ENCODE peak calls at places on chromosome 9, in ten cellular contexts. One of them, this sample, is unnamed.

GRCh38 chr9:135951889-135952663 is 9.1 kb downstream of the UBAC1 start:
- DNase-seq in foreskin fibroblast: peak
- DNase-seq in progenitor cell of endocrine pancreas: no peak
- DNase-seq in stimulated activated CD8-positive, alpha-beta memory T cell treated with anti-CD3 and anti-CD28 coated beads, Interleukin-2, amount 100 ng/mL, for 48 hours: no peak
- DNase-seq in stimulated activated CD4-positive, alpha-beta T cell treated with anti-CD3 and anti-CD28 coated beads, Interleukin-2, amount 100 ng/mL, for 48 hours: no peak
- DNase-seq in H7: no peak
- DNase-seq in activated naive CD4-positive, alpha-beta T cell: no peak
- DNase-seq in nephron progenitor cell: peak
- DNase-seq in fibroblast of pulmonary artery: no peak
- DNase-seq in GM19239: no peak
- DNase-seq in this sample: no peak

GRCh38 chr9:137027369-137028012 is 546 bp downstream of the ABCA2 start:
- DNase-seq in stimulated activated CD8-positive, alpha-beta memory T cell treated with anti-CD3 and anti-CD28 coated beads, Interleukin-2, amount 100 ng/mL, for 48 hours: no peak
- DNase-seq in progenitor cell of endocrine pancreas: no peak
- DNase-seq in foreskin fibroblast: no peak
- DNase-seq in activated naive CD4-positive, alpha-beta T cell: no peak
- DNase-seq in fibroblast of pulmonary artery: no peak
- DNase-seq in stimulated activated CD4-positive, alpha-beta T cell treated with anti-CD3 and anti-CD28 coated beads, Interleukin-2, amount 100 ng/mL, for 48 hours: no peak
- DNase-seq in H7: peak
- DNase-seq in GM19239: no peak
- DNase-seq in nephron progenitor cell: peak
- DNase-seq in this sample: peak

GRCh38 chr9:112971415-112971814 is 40.6 kb downstream of the ZNF883 start:
- DNase-seq in activated naive CD4-positive, alpha-beta T cell: no peak
- DNase-seq in H7: peak
- DNase-seq in stimulated activated CD8-positive, alpha-beta memory T cell treated with anti-CD3 and anti-CD28 coated beads, Interleukin-2, amount 100 ng/mL, for 48 hours: no peak
- DNase-seq in progenitor cell of endocrine pancreas: no peak
- DNase-seq in foreskin fibroblast: no peak
- DNase-seq in nephron progenitor cell: peak
- DNase-seq in GM19239: no peak
- DNase-seq in fibroblast of pulmonary artery: peak
- DNase-seq in stimulated activated CD4-positive, alpha-beta T cell treated with anti-CD3 and anti-CD28 coated beads, Interleukin-2, amount 100 ng/mL, for 48 hours: no peak
- DNase-seq in this sample: peak

GRCh38 chr9:83698976-83699585 is 8.7 kb downstream of the UBQLN1 start:
- DNase-seq in fibroblast of pulmonary artery: no peak
- DNase-seq in activated naive CD4-positive, alpha-beta T cell: no peak
- DNase-seq in GM19239: no peak
- DNase-seq in progenitor cell of endocrine pancreas: no peak
- DNase-seq in H7: no peak
- DNase-seq in nephron progenitor cell: no peak
- DNase-seq in foreskin fibroblast: no peak
- DNase-seq in stimulated activated CD8-positive, alpha-beta memory T cell treated with anti-CD3 and anti-CD28 coated beads, Interleukin-2, amount 100 ng/mL, for 48 hours: no peak
- DNase-seq in stimulated activated CD4-positive, alpha-beta T cell treated with anti-CD3 and anti-CD28 coated beads, Interleukin-2, amount 100 ng/mL, for 48 hours: no peak
- DNase-seq in this sample: no peak

GRCh38 chr9:115002371-115003120 is 72.2 kb upstream of the TNFSF8 start:
- DNase-seq in foreskin fibroblast: no peak
- DNase-seq in nephron progenitor cell: no peak
- DNase-seq in stimulated activated CD4-positive, alpha-beta T cell treated with anti-CD3 and anti-CD28 coated beads, Interleukin-2, amount 100 ng/mL, for 48 hours: no peak
- DNase-seq in fibroblast of pulmonary artery: no peak
- DNase-seq in GM19239: no peak
- DNase-seq in H7: no peak
- DNase-seq in progenitor cell of endocrine pancreas: no peak
- DNase-seq in stimulated activated CD8-positive, alpha-beta memory T cell treated with anti-CD3 and anti-CD28 coated beads, Interleukin-2, amount 100 ng/mL, for 48 hours: no peak
- DNase-seq in activated naive CD4-positive, alpha-beta T cell: no peak
- DNase-seq in this sample: no peak

GRCh38 chr9:115276621-115277020 is 158.7 kb upstream of the TNC start:
- DNase-seq in foreskin fibroblast: no peak
- DNase-seq in progenitor cell of endocrine pancreas: no peak
- DNase-seq in activated naive CD4-positive, alpha-beta T cell: no peak
- DNase-seq in H7: no peak
- DNase-seq in fibroblast of pulmonary artery: no peak
- DNase-seq in stimulated activated CD8-positive, alpha-beta memory T cell treated with anti-CD3 and anti-CD28 coated beads, Interleukin-2, amount 100 ng/mL, for 48 hours: no peak
- DNase-seq in GM19239: no peak
- DNase-seq in nephron progenitor cell: no peak
- DNase-seq in stimulated activated CD4-positive, alpha-beta T cell treated with anti-CD3 and anti-CD28 coated beads, Interleukin-2, amount 100 ng/mL, for 48 hours: no peak
- DNase-seq in this sample: no peak

GRCh38 chr9:75039804-75040203 is 11.7 kb upstream of the CARNMT1 start:
- DNase-seq in fibroblast of pulmonary artery: no peak
- DNase-seq in stimulated activated CD4-positive, alpha-beta T cell treated with anti-CD3 and anti-CD28 coated beads, Interleukin-2, amount 100 ng/mL, for 48 hours: no peak
- DNase-seq in nephron progenitor cell: no peak
- DNase-seq in H7: no peak
- DNase-seq in activated naive CD4-positive, alpha-beta T cell: no peak
- DNase-seq in stimulated activated CD8-positive, alpha-beta memory T cell treated with anti-CD3 and anti-CD28 coated beads, Interleukin-2, amount 100 ng/mL, for 48 hours: no peak
- DNase-seq in progenitor cell of endocrine pancreas: no peak
- DNase-seq in foreskin fibroblast: no peak
- DNase-seq in GM19239: no peak
- DNase-seq in this sample: no peak

GRCh38 chr9:34570422-34571179 is 18.9 kb downstream of the CNTFR start:
- DNase-seq in stimulated activated CD4-positive, alpha-beta T cell treated with anti-CD3 and anti-CD28 coated beads, Interleukin-2, amount 100 ng/mL, for 48 hours: no peak
- DNase-seq in foreskin fibroblast: no peak
- DNase-seq in fibroblast of pulmonary artery: no peak
- DNase-seq in H7: no peak
- DNase-seq in progenitor cell of endocrine pancreas: no peak
- DNase-seq in activated naive CD4-positive, alpha-beta T cell: no peak
- DNase-seq in nephron progenitor cell: no peak
- DNase-seq in stimulated activated CD8-positive, alpha-beta memory T cell treated with anti-CD3 and anti-CD28 coated beads, Interleukin-2, amount 100 ng/mL, for 48 hours: no peak
- DNase-seq in GM19239: no peak
- DNase-seq in this sample: peak

GRCh38 chr9:692636-693459 is 148.6 kb upstream of the DMRT1 start:
- DNase-seq in fibroblast of pulmonary artery: no peak
- DNase-seq in GM19239: no peak
- DNase-seq in nephron progenitor cell: no peak
- DNase-seq in stimulated activated CD4-positive, alpha-beta T cell treated with anti-CD3 and anti-CD28 coated beads, Interleukin-2, amount 100 ng/mL, for 48 hours: no peak
- DNase-seq in foreskin fibroblast: no peak
- DNase-seq in H7: no peak
- DNase-seq in activated naive CD4-positive, alpha-beta T cell: no peak
- DNase-seq in stimulated activated CD8-positive, alpha-beta memory T cell treated with anti-CD3 and anti-CD28 coated beads, Interleukin-2, amount 100 ng/mL, for 48 hours: no peak
- DNase-seq in progenitor cell of endocrine pancreas: no peak
- DNase-seq in this sample: no peak

GRCh38 chr9:109728696-109729300 is 51.2 kb upstream of the PALM2AKAP2 start:
- DNase-seq in GM19239: no peak
- DNase-seq in foreskin fibroblast: no peak
- DNase-seq in progenitor cell of endocrine pancreas: no peak
- DNase-seq in nephron progenitor cell: no peak
- DNase-seq in H7: no peak
- DNase-seq in fibroblast of pulmonary artery: no peak
- DNase-seq in stimulated activated CD4-positive, alpha-beta T cell treated with anti-CD3 and anti-CD28 coated beads, Interleukin-2, amount 100 ng/mL, for 48 hours: no peak
- DNase-seq in stimulated activated CD8-positive, alpha-beta memory T cell treated with anti-CD3 and anti-CD28 coated beads, Interleukin-2, amount 100 ng/mL, for 48 hours: no peak
- DNase-seq in activated naive CD4-positive, alpha-beta T cell: no peak
- DNase-seq in this sample: peak

GRCh38 chr9:38067892-38068615 is 973 bp downstream of the SHB start:
- DNase-seq in stimulated activated CD8-positive, alpha-beta memory T cell treated with anti-CD3 and anti-CD28 coated beads, Interleukin-2, amount 100 ng/mL, for 48 hours: no peak
- DNase-seq in activated naive CD4-positive, alpha-beta T cell: no peak
- DNase-seq in foreskin fibroblast: no peak
- DNase-seq in fibroblast of pulmonary artery: no peak
- DNase-seq in progenitor cell of endocrine pancreas: no peak
- DNase-seq in GM19239: no peak
- DNase-seq in H7: peak
- DNase-seq in stimulated activated CD4-positive, alpha-beta T cell treated with anti-CD3 and anti-CD28 coated beads, Interleukin-2, amount 100 ng/mL, for 48 hours: peak
- DNase-seq in nephron progenitor cell: peak
- DNase-seq in this sample: peak

GRCh38 chr9:114854736-114855355 is 49.0 kb upstream of the TNFSF15 start:
- DNase-seq in stimulated activated CD4-positive, alpha-beta T cell treated with anti-CD3 and anti-CD28 coated beads, Interleukin-2, amount 100 ng/mL, for 48 hours: no peak
- DNase-seq in progenitor cell of endocrine pancreas: no peak
- DNase-seq in H7: no peak
- DNase-seq in stimulated activated CD8-positive, alpha-beta memory T cell treated with anti-CD3 and anti-CD28 coated beads, Interleukin-2, amount 100 ng/mL, for 48 hours: no peak
- DNase-seq in GM19239: no peak
- DNase-seq in foreskin fibroblast: no peak
- DNase-seq in activated naive CD4-positive, alpha-beta T cell: no peak
- DNase-seq in fibroblast of pulmonary artery: no peak
- DNase-seq in nephron progenitor cell: no peak
- DNase-seq in this sample: no peak